ENCODE peak calls at places on chromosomes 13 and 19, in ten cellular contexts. K is uterus, O is endothelial cell of umbilical vein, P is stomach, X is transverse colon, J is HCT116, H is suprapubic skin, S is IMR-90, Y is heart left ventricle, V is A549. Q is an unnamed sample.

GRCh38 chr13:75764251-75764650 is 128.1 kb downstream of the LMO7 start:
- DNase-seq in P (no peak), S (no peak), J (no peak), H (no peak), Y (no peak), V (no peak), X (no peak), O (no peak), K (no peak), Q (no peak)

GRCh38 chr13:21106089-21106488 is 44.7 kb upstream of the LATS2 start:
- DNase-seq in J (no peak), Y (no peak), H (peak; percentile 28), P (no peak), V (no peak), S (peak; percentile 74), X (no peak), O (no peak), K (no peak), Q (no peak)

GRCh38 chr13:49649244-49649962 is 21.1 kb downstream of the ARL11 start:
- DNase-seq in J (no peak), K (no peak), X (no peak), S (peak; percentile 68), V (peak; percentile 28), P (no peak), H (no peak), Y (no peak), O (peak; percentile 53), Q (no peak)

GRCh38 chr19:5157186-5157585 is 183.4 kb downstream of the PTPRS start:
- DNase-seq in J (no peak), K (no peak), X (no peak), V (no peak), S (no peak), O (no peak), P (no peak), H (no peak), Y (no peak), Q (no peak)

GRCh38 chr13:76991432-76991795 is 467 bp upstream of the CLN5 start:
- DNase-seq in S (no peak), X (peak; percentile 54), O (no peak), P (peak; percentile 42), K (peak; percentile 30), H (no peak), J (no peak), Y (peak; percentile 19), V (no peak), Q (peak; percentile 44)

GRCh38 chr19:7507884-7508283 is 8.0 kb upstream of the ZNF358 start:
- DNase-seq in P (peak; percentile 80), S (peak; percentile 80), J (peak; percentile 90), O (peak; percentile 80), Y (no peak), H (no peak), X (peak; percentile 86), K (no peak), V (peak; percentile 79), Q (no peak)

GRCh38 chr13:76129305-76130040 is 493.3 kb downstream of the LMO7 start:
- DNase-seq in H (no peak), V (no peak), K (no peak), Y (no peak), P (no peak), S (no peak), X (no peak), O (no peak), J (no peak), Q (no peak)

GRCh38 chr13:90105881-90106496 is 1241.5 kb upstream of the MIR17HG start:
- DNase-seq in O (no peak), H (no peak), S (no peak), J (no peak), V (no peak), K (no peak), X (no peak), Y (no peak), P (no peak), Q (no peak)

GRCh38 chr19:2694196-2694595 is 8.3 kb downstream of the GNG7 start:
- DNase-seq in X (no peak), J (no peak), O (no peak), Y (no peak), P (no peak), S (no peak), H (no peak), K (no peak), V (no peak), Q (no peak)

GRCh38 chr19:46755077-46755852 is 9.0 kb upstream of the STRN4 start:
- DNase-seq in S (peak; percentile 77), Y (no peak), O (peak; percentile 86), H (no peak), V (no peak), X (no peak), K (peak; percentile 52), P (no peak), J (no peak), Q (no peak)

GRCh38 chr13:39364797-39365468 is 238.1 kb downstream of the LHFPL6 start:
- DNase-seq in Y (no peak), K (no peak), P (no peak), S (peak; percentile 48), X (no peak), H (no peak), O (no peak), J (peak; percentile 0), V (no peak), Q (no peak)

GRCh38 chr19:32599736-32600157 is 18.8 kb downstream of the PDCD5 start:
- DNase-seq in X (peak; percentile 25), K (no peak), O (peak; percentile 57), S (peak; percentile 69), H (no peak), P (no peak), Y (no peak), V (peak; percentile 77), J (peak; percentile 55), Q (no peak)

DNA sequence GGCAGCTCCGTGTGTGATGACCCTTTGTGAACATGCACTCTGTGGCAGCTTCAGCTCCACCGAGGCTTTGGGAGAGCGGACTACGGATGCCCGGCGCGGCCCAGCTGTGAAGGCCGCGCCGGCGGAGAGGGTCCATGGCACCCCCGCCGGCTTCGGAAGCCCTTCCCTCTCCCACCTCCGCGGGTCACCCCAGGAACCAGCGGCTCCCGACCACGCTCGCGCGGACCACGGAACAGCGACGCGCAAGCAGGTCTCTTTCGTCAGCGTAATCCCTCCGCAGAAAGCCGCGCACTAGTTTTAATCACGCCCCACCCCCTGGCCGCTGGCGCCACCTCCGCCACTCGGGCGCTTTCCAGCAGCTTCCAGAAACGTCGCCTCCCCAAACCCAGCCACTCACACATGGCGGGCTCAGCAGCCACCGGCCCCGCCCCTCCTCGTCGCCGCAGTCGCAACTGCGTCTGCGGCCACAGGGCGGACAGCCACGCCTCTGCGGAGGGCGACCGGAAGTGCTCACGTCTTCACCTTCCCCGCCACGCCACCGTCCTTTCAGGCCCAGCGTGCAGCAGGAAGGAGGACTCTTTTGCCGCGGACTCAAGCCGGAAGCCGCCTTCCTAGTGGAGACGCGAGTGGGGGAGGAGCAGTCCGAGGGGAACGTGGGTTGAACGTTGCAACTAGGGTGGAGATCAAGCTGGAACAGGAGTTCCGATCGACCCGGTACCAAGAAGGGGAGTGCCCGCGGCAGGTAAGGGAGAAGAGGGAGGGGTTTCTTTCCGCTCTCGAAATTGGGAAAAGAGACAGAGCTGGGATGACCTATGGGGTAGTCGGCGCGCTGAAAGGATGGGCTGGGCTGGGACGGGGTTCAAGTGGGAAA is at the start of gene USPL1:
- DNase-seq in X (peak; percentile 99), V (peak; percentile 73), K (peak; percentile 97), O (peak; percentile 100), J (peak; percentile 98), Y (peak; percentile 99), P (peak; percentile 98), S (peak; percentile 99), H (peak; percentile 98), Q (peak; percentile 89)
- TF ChIP-seq POLR2A in X (peak; percentile 99), V (peak; percentile 79), K (peak; percentile 95), O (no peak), J (peak; percentile 58), Y (peak; percentile 92), P (peak; percentile 83), S (peak; percentile 92), H (peak; percentile 95), Q (peak; percentile 97)

DNA sequence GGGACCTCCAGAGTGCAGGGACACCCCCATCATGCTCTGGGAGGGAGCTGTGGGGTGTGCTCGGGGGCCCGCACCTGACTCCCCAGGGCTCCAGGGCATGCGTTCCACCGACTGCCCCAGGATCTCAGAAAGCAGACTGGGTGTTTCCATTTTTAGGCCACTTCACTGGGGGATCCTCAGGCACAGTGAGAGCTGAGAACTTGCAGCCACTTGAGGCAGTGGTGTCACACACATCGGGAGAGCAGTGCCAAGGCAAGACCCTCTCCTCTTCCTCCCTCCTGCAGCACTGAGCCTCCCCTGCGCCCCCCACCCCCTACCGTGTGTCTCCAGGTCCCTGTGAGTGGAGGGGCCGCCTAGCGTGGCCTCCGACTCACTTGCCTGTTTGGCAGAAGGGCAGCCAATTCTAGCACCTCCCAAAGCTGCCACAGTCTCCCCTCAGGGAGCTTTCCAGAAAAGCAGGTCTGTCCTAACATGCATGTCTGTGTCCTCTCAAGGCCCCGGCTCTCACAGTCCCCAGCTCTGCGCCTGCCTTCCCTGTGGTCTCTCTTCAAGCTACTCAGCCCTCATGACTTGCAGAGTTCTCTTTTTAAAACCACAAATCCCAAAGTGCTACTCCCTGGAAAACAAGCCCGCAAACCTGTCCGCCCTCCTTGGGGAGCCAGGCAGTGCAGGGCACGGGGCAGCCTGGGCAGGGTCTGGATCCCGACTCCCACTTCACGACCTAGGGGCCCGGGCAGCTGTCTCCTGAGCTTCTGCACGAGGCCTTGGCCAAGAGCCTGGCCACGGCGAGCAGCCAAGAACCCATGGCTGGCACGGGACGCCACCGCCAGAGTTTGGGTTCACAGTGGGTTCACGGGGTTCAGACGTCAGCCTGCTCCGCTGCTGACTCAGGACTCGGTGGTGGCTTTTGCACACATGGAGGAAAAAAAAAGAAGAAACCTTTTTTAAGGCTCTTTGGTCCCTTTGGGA is 94.1 kb downstream of the STK24 start:
- DNase-seq in Y (peak; percentile 77), H (no peak), O (peak; percentile 87), K (no peak), X (peak; percentile 71), V (no peak), J (no peak), P (peak; percentile 87), S (peak; percentile 74), Q (no peak)
- H3K4me1 ChIP-seq in Y (peaks cover 39% of the 10 kb centered on the region), H (peaks cover 79% of the 10 kb centered on the region), O (peaks cover 44% of the 10 kb centered on the region), K (peaks cover 28% of the 10 kb centered on the region), X (peaks cover 67% of the 10 kb centered on the region), V (peaks cover 57% of the 10 kb centered on the region), J (peaks cover 86% of the 10 kb centered on the region), P (peaks cover 80% of the 10 kb centered on the region), S (peaks cover 46% of the 10 kb centered on the region), Q (peaks cover 68% of the 10 kb centered on the region)

GRCh38 chr19:17865364-17866311 is 5.9 kb downstream of the RPL18A start:
- DNase-seq in H (no peak), P (peak; percentile 78), K (no peak), X (peak; percentile 81), Y (no peak), J (peak; percentile 57), V (no peak), S (no peak), O (no peak), Q (no peak)
- TF ChIP-seq POLR2A in H (no peak), P (no peak), K (no peak), X (peak; percentile 40), Y (no peak), J (peak; percentile 35), V (no peak), S (peak; percentile 46), O (peak; percentile 82), Q (no peak)

DNA sequence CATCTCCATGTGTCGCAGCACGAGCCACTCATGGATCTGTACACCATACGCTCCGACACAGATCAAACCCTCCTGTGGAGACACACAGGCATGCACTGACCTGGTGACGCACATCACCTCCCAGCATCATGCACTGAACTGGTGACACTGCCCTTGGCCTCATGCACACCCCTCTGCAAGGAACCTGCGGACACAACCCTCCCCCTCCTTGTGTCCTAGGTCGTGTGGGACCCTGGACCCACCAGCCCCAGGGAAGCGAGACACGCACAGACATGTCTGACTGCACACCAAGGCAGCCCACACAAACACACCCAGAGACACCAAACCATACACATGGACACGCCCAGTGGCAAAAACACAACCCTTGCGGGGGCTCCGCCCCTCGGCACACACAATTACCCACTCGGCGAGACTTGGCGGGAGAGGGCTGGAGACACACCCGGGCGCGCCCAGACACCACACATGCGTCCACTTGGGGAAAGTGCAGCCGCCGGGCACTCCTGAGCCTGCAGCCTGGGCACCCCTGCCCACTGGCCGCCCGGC is 2.0 kb upstream of the KCNN4 start:
- DNase-seq in H (no peak), O (no peak), X (peak; percentile 88), P (peak; percentile 65), J (no peak), S (no peak), K (no peak), V (no peak), Y (no peak), Q (no peak)
- H3K4me1 ChIP-seq in H (peaks cover 68% of the 10 kb centered on the region), O (peaks cover 26% of the 10 kb centered on the region), X (peaks cover 47% of the 10 kb centered on the region), P (peaks cover 38% of the 10 kb centered on the region), J (peaks cover 82% of the 10 kb centered on the region), S (peaks cover 12% of the 10 kb centered on the region), K (no peaks in the 10 kb centered on the region), V (peaks cover 75% of the 10 kb centered on the region), Y (no peaks in the 10 kb centered on the region), Q (peaks cover 52% of the 10 kb centered on the region)